ENCODE peak calls at places on chromosomes 7 and 10, in four cellular contexts. K is cardiac fibroblast, X is bronchial epithelial cell, Z is endothelial cell. F is an unnamed sample.

GRCh38 chr10:16967866-16968721 is 150.9 kb upstream of the RSU1 start:
- DNase-seq in K (peak), X (peak), Z (peak), F (peak)

GRCh38 chr10:48291190-48291589 is 15.3 kb upstream of the MAPK8 start:
- DNase-seq in Z (no peak), X (no peak), K (no peak), F (no peak)

GRCh38 chr7:17299477-17299991 is 1.1 kb downstream of the AHR start:
- DNase-seq in Z (no peak), X (peak), K (peak), F (no peak)

GRCh38 chr7:47539398-47540052 is 42.4 kb downstream of the TNS3 start:
- DNase-seq in X (no peak), Z (no peak), K (peak), F (peak)

GRCh38 chr7:70706204-70706603 is 425.7 kb upstream of the GALNT17 start:
- DNase-seq in Z (no peak), X (no peak), K (no peak), F (no peak)

GRCh38 chr7:74544706-74545469 is 91.2 kb downstream of the GTF2IRD1 start:
- DNase-seq in Z (peak), K (peak), X (peak), F (peak)

GRCh38 chr10:78071140-78071856 is 37.6 kb downstream of the RPS24 start:
- DNase-seq in X (no peak), K (no peak), Z (no peak), F (no peak)

GRCh38 chr7:103432713-103433112 is 13.3 kb downstream of the SLC26A5 start:
- DNase-seq in Z (no peak), K (no peak), X (peak), F (no peak)

GRCh38 chr7:128738570-128739047 is 550 bp upstream of the CALU start:
- DNase-seq in X (no peak), K (no peak), Z (no peak), F (no peak)

GRCh38 chr10:78896169-78896931 is 172.4 kb upstream of the ZMIZ1 start:
- DNase-seq in Z (no peak), X (no peak), K (no peak), F (no peak)

GRCh38 chr7:48089415-48089975 is 430 bp downstream of the UPP1 start:
- DNase-seq in X (no peak), Z (peak), K (peak), F (peak)

GRCh38 chr10:63057509-63057908 is 75.6 kb upstream of the NRBF2 start:
- DNase-seq in Z (no peak), K (no peak), X (no peak), F (no peak)

GRCh38 chr7:158929306-158929705 is 72.9 kb downstream of the DYNC2I1 start:
- DNase-seq in Z (no peak), K (no peak), X (no peak), F (no peak)

GRCh38 chr10:92845926-92846325 is 2.4 kb upstream of the EXOC6 start:
- DNase-seq in Z (no peak), X (no peak), K (no peak), F (no peak)

GRCh38 chr7:37198188-37198905 is 250.3 kb downstream of the ELMO1 start:
- DNase-seq in K (no peak), Z (no peak), X (no peak), F (no peak)

DNA sequence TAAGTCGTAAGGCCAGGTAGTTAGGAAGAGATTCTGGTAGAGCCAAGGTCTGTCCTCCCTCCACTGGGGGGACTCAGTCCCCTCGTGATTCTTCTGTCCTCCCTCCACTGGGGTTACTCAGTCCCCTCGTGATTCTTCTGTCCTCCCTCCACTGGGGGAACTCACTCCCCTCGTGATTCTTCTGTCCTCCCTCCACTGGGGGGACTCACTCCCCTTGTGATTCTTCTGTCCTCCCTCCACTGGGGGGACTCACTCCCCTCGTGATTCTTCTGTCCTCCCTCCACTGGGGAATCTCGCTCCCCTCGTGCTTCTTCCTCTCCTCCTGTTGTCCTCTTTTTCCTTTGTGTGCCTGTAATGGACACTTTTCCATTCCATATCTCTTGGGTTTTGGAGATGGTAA is 125.1 kb downstream of the CELF2 start:
- DNase-seq in Z (no peak), K (no peak), X (no peak), F (no peak)
- TF ChIP-seq CTCF in Z (no peak), K (no peak), X (no peak), F (no peak)

GRCh38 chr10:96789571-96790108 is 42.5 kb upstream of the LCOR start:
- DNase-seq in K (no peak), Z (no peak), X (no peak), F (no peak)
- TF ChIP-seq CTCF in K (no peak), Z (no peak), X (no peak), F (no peak)

GRCh38 chr7:50781371-50781770 is 1.3 kb downstream of the GRB10 start:
- DNase-seq in X (no peak), Z (no peak), K (no peak), F (no peak)

GRCh38 chr7:50783801-50784507 is 1.3 kb upstream of the GRB10 start:
- DNase-seq in K (no peak), Z (no peak), X (no peak), F (no peak)

GRCh38 chr7:50781894-50782293 is 802 bp downstream of the GRB10 start:
- DNase-seq in K (no peak), X (no peak), Z (no peak), F (no peak)

GRCh38 chr7:50783304-50783703 is 608 bp upstream of the GRB10 start:
- DNase-seq in Z (no peak), X (no peak), K (no peak), F (no peak)

DNA sequence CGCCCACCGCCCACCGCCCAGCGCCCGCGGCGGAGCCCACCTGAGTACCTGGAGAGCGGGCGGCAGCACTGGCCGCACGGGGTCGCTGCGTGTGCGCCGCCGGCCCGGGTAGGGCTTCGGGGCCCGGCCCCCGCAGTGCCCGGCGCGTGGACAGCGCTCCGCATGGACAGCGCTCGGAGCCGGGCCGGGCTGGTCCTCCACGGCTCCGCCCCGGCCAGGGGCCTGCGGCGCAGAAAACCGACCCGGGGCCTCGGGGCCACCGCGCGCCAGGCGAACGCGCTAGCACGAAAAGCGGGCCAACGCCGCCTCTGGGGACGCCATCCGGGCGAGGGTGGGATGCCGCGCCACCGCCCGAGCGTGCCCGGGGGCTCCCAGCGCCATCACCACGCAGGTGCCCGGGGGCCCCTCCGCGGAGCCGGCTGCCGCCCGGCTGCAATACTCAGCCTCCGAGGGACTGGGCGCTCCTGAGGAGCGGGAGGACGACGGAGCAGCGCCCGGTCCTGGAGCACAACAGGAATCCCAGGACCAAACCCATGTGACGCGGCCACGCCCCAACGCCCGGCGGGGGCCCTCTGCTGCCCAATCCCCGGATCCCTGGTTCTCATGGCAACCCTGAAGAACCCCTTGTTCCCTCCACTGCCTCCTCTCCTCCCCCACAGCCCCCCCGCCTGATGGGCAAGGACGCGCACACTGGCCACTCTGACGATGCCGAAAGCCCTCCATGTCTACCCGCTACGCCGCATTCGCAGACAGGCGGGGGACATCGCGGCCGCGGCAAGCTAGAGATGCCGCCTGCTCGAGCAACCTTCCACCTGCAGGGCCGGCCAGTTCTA is at the start of gene GRB10:
- DNase-seq in K (peak), X (no peak), Z (peak), F (peak)
- TF ChIP-seq CTCF in K (peak), X (peak), Z (no peak), F (no peak)

DNA sequence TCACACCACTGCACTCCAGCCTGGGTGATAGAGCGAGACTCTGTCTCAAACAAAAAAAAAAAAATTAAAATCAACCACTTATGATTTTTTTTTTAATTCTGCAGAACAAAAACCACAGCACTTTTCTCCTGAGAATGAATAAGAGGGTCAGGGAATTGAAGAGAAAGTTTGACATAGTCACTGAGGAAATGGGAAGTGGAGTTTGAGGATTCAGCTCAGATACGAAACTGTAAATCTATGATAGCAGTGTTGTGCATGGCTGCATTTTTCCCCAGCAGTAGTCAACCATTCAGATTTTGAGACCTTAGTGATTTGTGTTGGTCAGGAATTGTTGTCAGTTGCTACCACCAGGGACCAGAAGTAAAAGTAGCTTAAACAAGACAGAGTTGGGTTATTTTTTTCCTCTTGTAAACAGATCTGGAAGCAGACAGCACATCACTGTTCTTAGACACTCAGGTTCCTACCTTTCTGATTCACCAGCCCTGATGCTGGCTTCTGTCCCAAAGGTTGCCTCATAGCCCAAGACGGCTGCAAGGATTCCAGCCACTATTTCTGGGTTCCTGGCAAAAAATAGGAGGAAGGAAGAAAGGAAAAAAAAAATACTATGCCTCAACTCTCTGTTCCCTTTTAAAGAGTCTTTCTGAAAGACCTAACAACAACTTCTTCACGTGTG is 20.1 kb downstream of the PILRA start:
- DNase-seq in X (peak), Z (no peak), K (no peak), F (no peak)
- TF ChIP-seq CTCF in X (no peak), Z (no peak), K (no peak), F (no peak)

GRCh38 chr10:118800920-118801319 is 46.1 kb upstream of the CACUL1 start:
- DNase-seq in X (peak), Z (peak), K (peak), F (no peak)

GRCh38 chr10:118798186-118798811 is 43.5 kb upstream of the CACUL1 start:
- DNase-seq in X (peak), Z (no peak), K (peak), F (no peak)

GRCh38 chr10:118804262-118804773 is 49.5 kb upstream of the CACUL1 start:
- DNase-seq in K (no peak), Z (no peak), X (no peak), F (no peak)

GRCh38 chr10:118802126-118802793 is 47.5 kb upstream of the CACUL1 start:
- DNase-seq in X (no peak), Z (no peak), K (no peak), F (no peak)

GRCh38 chr10:118799779-118800178 is 45.0 kb upstream of the CACUL1 start:
- DNase-seq in X (peak), K (peak), Z (no peak), F (no peak)
- TF ChIP-seq CTCF in X (no peak), K (no peak), Z (no peak), F (no peak)

GRCh38 chr7:150759479-150759878 is 22.3 kb downstream of the GIMAP5 start:
- DNase-seq in Z (no peak), X (no peak), K (no peak), F (no peak)

GRCh38 chr7:150754950-150755349 is 17.7 kb downstream of the GIMAP5 start:
- DNase-seq in K (no peak), Z (no peak), X (no peak), F (no peak)

GRCh38 chr7:150753826-150754603 is 16.8 kb downstream of the GIMAP5 start:
- DNase-seq in K (peak), Z (no peak), X (no peak), F (no peak)

GRCh38 chr7:150755473-150756099 is 18.4 kb downstream of the GIMAP5 start:
- DNase-seq in Z (no peak), K (peak), X (no peak), F (no peak)

DNA sequence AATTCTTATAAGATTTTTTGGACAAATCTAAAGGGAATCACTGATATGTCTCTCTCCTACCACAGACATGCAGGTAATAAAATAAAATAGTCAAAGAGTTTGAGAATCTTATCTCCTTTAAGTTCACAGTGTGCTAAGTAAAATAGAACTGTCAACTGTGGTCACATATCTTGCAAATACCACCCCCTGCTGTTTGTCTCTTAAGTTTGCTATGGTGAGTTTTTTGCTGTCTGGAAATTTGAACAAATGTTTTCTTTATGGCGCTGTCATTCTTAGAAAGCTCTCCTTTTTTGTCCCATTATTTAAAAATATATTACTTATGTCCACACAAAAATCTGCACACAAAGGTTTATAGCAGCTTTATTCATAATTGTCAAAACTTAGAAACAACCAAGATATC is 19.6 kb downstream of the GIMAP5 start:
- DNase-seq in Z (no peak), X (peak), K (peak), F (no peak)
- TF ChIP-seq CTCF in Z (peak), X (peak), K (no peak), F (peak)

F was measured in nephron progenitor cell.